ENCODE peak calls at places on chromosomes 11 and 22, in nine cellular contexts. D is pulmonary artery endothelial cell; X is HFF-Myc; W is effector CD4-positive, alpha-beta T cell; I is EL; T is Right ventricle myocardium superior; J is ovary; C is upper lobe of right lung; E is SK-N-SH. Y is an unnamed sample.

GRCh38 chr11:70080763-70081162 is 2.6 kb downstream of the ANO1 start:
- DNase-seq in D (no peak), X (no peak), W (no peak), I (no peak), T (no peak), J (no peak), C (no peak), E (no peak), Y (no peak)

GRCh38 chr11:92765965-92766371 is 203.5 kb upstream of the MTNR1B start:
- DNase-seq in D (no peak), X (no peak), W (no peak), I (peak), T (peak), J (no peak), C (no peak), E (peak), Y (no peak)

GRCh38 chr11:121086866-121087265 is 14.2 kb upstream of the TECTA start:
- DNase-seq in D (no peak), X (no peak), W (no peak), I (peak), T (no peak), J (no peak), C (no peak), E (no peak), Y (no peak)

GRCh38 chr11:110349109-110349996 is 52.9 kb upstream of the RDX start:
- DNase-seq in D (no peak), X (no peak), W (no peak), I (no peak), T (no peak), J (no peak), C (no peak), E (no peak), Y (no peak)

GRCh38 chr11:118679483-118679882 is at the start of gene TREH:
- DNase-seq in D (no peak), X (no peak), W (no peak), I (no peak), T (no peak), J (no peak), C (peak), E (no peak), Y (no peak)

GRCh38 chr11:122048401-122048800 is 67.6 kb downstream of the BLID start:
- DNase-seq in D (peak), X (no peak), W (no peak), I (no peak), T (no peak), J (no peak), C (no peak), E (no peak), Y (no peak)

GRCh38 chr11:12577746-12578644 is 96.2 kb upstream of the TEAD1 start:
- DNase-seq in D (no peak), X (no peak), W (no peak), I (no peak), T (no peak), J (no peak), C (no peak), E (no peak), Y (no peak)

GRCh38 chr22:50271519-50271970 is 1.4 kb upstream of the MAPK11 start:
- DNase-seq in D (no peak), X (no peak), W (peak), I (peak), T (peak), J (peak), C (peak), E (peak), Y (peak)

GRCh38 chr11:17272823-17273222 is 3.7 kb upstream of the NUCB2 start:
- DNase-seq in D (no peak), X (no peak), W (no peak), I (no peak), T (no peak), J (no peak), C (no peak), E (no peak), Y (no peak)

GRCh38 chr22:45507798-45508197 is 5.1 kb downstream of the FBLN1 start:
- DNase-seq in D (no peak), X (no peak), W (no peak), I (no peak), T (no peak), J (no peak), C (no peak), E (no peak), Y (no peak)

GRCh38 chr22:20183823-20184222 is 33.0 kb upstream of the CCDC188 start:
- DNase-seq in D (no peak), X (no peak), W (no peak), I (no peak), T (no peak), J (no peak), C (no peak), E (no peak), Y (no peak)

GRCh38 chr11:12868315-12869073 is 140.6 kb upstream of the RASSF10 start:
- DNase-seq in D (no peak), X (no peak), W (no peak), I (peak), T (no peak), J (no peak), C (no peak), E (no peak), Y (no peak)

GRCh38 chr11:34890812-34891211 is 25.4 kb downstream of the APIP start:
- DNase-seq in D (no peak), X (peak), W (no peak), I (peak), T (no peak), J (no peak), C (no peak), E (peak), Y (peak)

GRCh38 chr22:36368359-36368983 is 19.3 kb downstream of the MYH9 start:
- DNase-seq in D (peak), X (peak), W (no peak), I (peak), T (no peak), J (no peak), C (no peak), E (peak), Y (no peak)

GRCh38 chr11:59062602-59063529 is 23.2 kb upstream of the GLYATL1B start:
- DNase-seq in D (no peak), X (no peak), W (no peak), I (no peak), T (no peak), J (no peak), C (no peak), E (peak), Y (peak)

GRCh38 chr11:102933627-102934026 is 21.9 kb downstream of the MMP13 start:
- DNase-seq in D (no peak), X (no peak), W (no peak), I (no peak), T (no peak), J (no peak), C (no peak), E (no peak), Y (no peak)

GRCh38 chr22:34105461-34106062 is 185.3 kb upstream of the LARGE1 start:
- DNase-seq in D (no peak), X (no peak), W (no peak), I (no peak), T (peak), J (peak), C (peak), E (peak), Y (peak)

GRCh38 chr11:63017306-63017974 is 1.8 kb upstream of the SLC22A8 start:
- DNase-seq in D (peak), X (no peak), W (no peak), I (peak), T (no peak), J (no peak), C (no peak), E (peak), Y (no peak)

GRCh38 chr11:16484434-16484833 is 128.1 kb upstream of the SOX6 start:
- DNase-seq in D (no peak), X (no peak), W (no peak), I (no peak), T (no peak), J (no peak), C (no peak), E (no peak), Y (no peak)

GRCh38 chr11:123740787-123741158 is 687 bp downstream of the ZNF202 start:
- DNase-seq in D (no peak), X (no peak), W (no peak), I (peak), T (no peak), J (no peak), C (no peak), E (no peak), Y (no peak)

GRCh38 chr11:45252134-45252856 is 33.8 kb downstream of the SYT13 start:
- DNase-seq in D (no peak), X (no peak), W (no peak), I (peak), T (peak), J (no peak), C (peak), E (peak), Y (no peak)

GRCh38 chr11:31757245-31757835 is 53.8 kb downstream of the PAX6 start:
- DNase-seq in D (no peak), X (no peak), W (no peak), I (no peak), T (no peak), J (no peak), C (no peak), E (no peak), Y (no peak)

GRCh38 chr11:975824-976223 is 50.2 kb downstream of the AP2A2 start:
- DNase-seq in D (no peak), X (no peak), W (no peak), I (peak), T (no peak), J (no peak), C (no peak), E (peak), Y (no peak)

GRCh38 chr11:97570636-97571035 is 1180.8 kb downstream of the JRKL start:
- DNase-seq in D (no peak), X (no peak), W (no peak), I (no peak), T (no peak), J (no peak), C (no peak), E (no peak), Y (no peak)

GRCh38 chr11:60905551-60906113 is 753 bp downstream of the PRPF19 start:
- DNase-seq in D (no peak), X (no peak), W (no peak), I (peak), T (no peak), J (no peak), C (no peak), E (peak), Y (no peak)

GRCh38 chr11:116693206-116694016 is 79.4 kb downstream of the BUD13 start:
- DNase-seq in D (no peak), X (no peak), W (no peak), I (no peak), T (no peak), J (no peak), C (no peak), E (peak), Y (no peak)

GRCh38 chr22:44398791-44399190 is 86.0 kb upstream of the SHISAL1 start:
- DNase-seq in D (no peak), X (no peak), W (no peak), I (no peak), T (peak), J (peak), C (peak), E (peak), Y (no peak)